ENCODE peak calls at places on chromosome 12, in six cellular contexts. H is testis, G is heart right ventricle, D is IMR-90, X is GM06990, N is RWPE2. L is an unnamed sample. For H3K36me3 and H3K27me3, the result is how much of the 10 kb centered on the place peaks cover.

GRCh38 chr12:97127061-97127460 is 220.0 kb downstream of the NEDD1 start:
- DNase-seq in N (no peak), X (no peak), D (no peak), G (no peak), H (no peak), L (no peak)

GRCh38 chr12:21527451-21528180 is 1.5 kb downstream of the SPX start:
- DNase-seq in G (peak), X (peak), H (peak), D (peak), N (peak), L (peak)

GRCh38 chr12:20549115-20549719 is 145.9 kb upstream of the SLCO1C1 start:
- DNase-seq in N (no peak), G (peak), D (peak), X (no peak), H (peak), L (no peak)

GRCh38 chr12:2401040-2401439 is 348.3 kb downstream of the CACNA1C start:
- DNase-seq in D (no peak), H (no peak), X (no peak), G (no peak), N (peak), L (no peak)

GRCh38 chr12:124397807-124398577 is 103.1 kb downstream of the RFLNA start:
- DNase-seq in D (peak), N (no peak), H (no peak), G (no peak), X (no peak), L (peak)

GRCh38 chr12:70236990-70237389 is 6.2 kb upstream of the CNOT2 start:
- DNase-seq in N (no peak), H (no peak), D (no peak), X (no peak), G (no peak), L (no peak)

GRCh38 chr12:84986586-84986985 is 49.5 kb downstream of the TSPAN19 start:
- DNase-seq in N (no peak), X (no peak), H (no peak), D (peak), G (no peak), L (no peak)

GRCh38 chr12:124625867-124626675 is 58.7 kb upstream of the NCOR2 start:
- DNase-seq in G (peak), X (no peak), N (peak), H (peak), D (peak), L (peak)

GRCh38 chr12:38905480-38906351 is at the start of gene CPNE8:
- DNase-seq in N (peak), H (peak), X (peak), D (no peak), G (peak), L (peak)

GRCh38 chr12:133026996-133027395 is 10.3 kb upstream of the ZNF84 start:
- DNase-seq in D (no peak), N (no peak), H (no peak), G (no peak), X (no peak), L (no peak)

GRCh38 chr12:105922670-105923102 is 216.1 kb downstream of the NUAK1 start:
- DNase-seq in G (no peak), H (no peak), X (no peak), N (no peak), D (peak), L (no peak)

GRCh38 chr12:94609917-94610443 is 40.4 kb downstream of the TMCC3 start:
- DNase-seq in H (no peak), X (no peak), N (no peak), G (no peak), D (no peak), L (no peak)

GRCh38 chr12:120771097-120771496 is 45.5 kb downstream of the ACADS start:
- DNase-seq in G (no peak), N (no peak), X (no peak), D (no peak), H (no peak), L (no peak)

GRCh38 chr12:71746983-71747611 is 7.6 kb upstream of the RAB21 start:
- DNase-seq in X (peak), H (peak), N (no peak), G (peak), D (peak), L (peak)

GRCh38 chr12:6464531-6464930 is 5.9 kb downstream of the VAMP1 start:
- DNase-seq in D (no peak), N (no peak), G (no peak), X (no peak), H (no peak), L (no peak)

GRCh38 chr12:83313827-83314226 is 627.1 kb downstream of the TMTC2 start:
- DNase-seq in D (no peak), G (no peak), X (no peak), N (no peak), H (no peak), L (no peak)

GRCh38 chr12:130945793-130946492 is 7.8 kb upstream of the ADGRD1 start:
- DNase-seq in N (no peak), D (no peak), X (no peak), G (no peak), H (peak), L (no peak)

GRCh38 chr12:54292931-54293241 is 7.9 kb downstream of the NFE2 start:
- DNase-seq in D (no peak), G (no peak), N (no peak), X (no peak), H (no peak), L (no peak)

GRCh38 chr12:125193798-125194562 is 128.7 kb downstream of the AACS start:
- DNase-seq in D (peak), H (no peak), X (no peak), G (no peak), N (no peak), L (no peak)

GRCh38 chr12:121932176-121932536 is 13.8 kb downstream of the CFAP251 start:
- DNase-seq in X (no peak), H (no peak), G (no peak), N (no peak), D (no peak), L (no peak)

GRCh38 chr12:5201554-5202243 is 158.0 kb downstream of the KCNA5 start:
- DNase-seq in N (no peak), G (peak), D (peak), H (no peak), X (no peak), L (peak)

GRCh38 chr12:48787791-48788521 is 933 bp downstream of the ADCY6 start:
- DNase-seq in D (no peak), H (no peak), N (no peak), X (no peak), G (no peak), L (no peak)

GRCh38 chr12:19236656-19237055 is 107.1 kb downstream of the PLEKHA5 start:
- DNase-seq in D (peak), G (peak), H (no peak), N (no peak), X (no peak), L (no peak)

GRCh38 chr12:62934799-62935674 is at the start of gene PPM1H:
- DNase-seq in H (peak), N (peak), D (peak), X (peak), G (peak), L (peak)

GRCh38 chr12:15114501-15114900 is 106.7 kb downstream of the RERG start:
- DNase-seq in D (no peak), H (no peak), G (no peak), X (no peak), N (no peak), L (no peak)

GRCh38 chr12:12546314-12546772 is 16.3 kb downstream of the DUSP16 start:
- DNase-seq in D (peak), G (no peak), H (no peak), N (no peak), X (no peak), L (no peak)

GRCh38 chr12:77469614-77470333 is 360.9 kb upstream of the NAV3 start:
- DNase-seq in X (no peak), D (no peak), G (no peak), H (no peak), N (no peak), L (no peak)

DNA sequence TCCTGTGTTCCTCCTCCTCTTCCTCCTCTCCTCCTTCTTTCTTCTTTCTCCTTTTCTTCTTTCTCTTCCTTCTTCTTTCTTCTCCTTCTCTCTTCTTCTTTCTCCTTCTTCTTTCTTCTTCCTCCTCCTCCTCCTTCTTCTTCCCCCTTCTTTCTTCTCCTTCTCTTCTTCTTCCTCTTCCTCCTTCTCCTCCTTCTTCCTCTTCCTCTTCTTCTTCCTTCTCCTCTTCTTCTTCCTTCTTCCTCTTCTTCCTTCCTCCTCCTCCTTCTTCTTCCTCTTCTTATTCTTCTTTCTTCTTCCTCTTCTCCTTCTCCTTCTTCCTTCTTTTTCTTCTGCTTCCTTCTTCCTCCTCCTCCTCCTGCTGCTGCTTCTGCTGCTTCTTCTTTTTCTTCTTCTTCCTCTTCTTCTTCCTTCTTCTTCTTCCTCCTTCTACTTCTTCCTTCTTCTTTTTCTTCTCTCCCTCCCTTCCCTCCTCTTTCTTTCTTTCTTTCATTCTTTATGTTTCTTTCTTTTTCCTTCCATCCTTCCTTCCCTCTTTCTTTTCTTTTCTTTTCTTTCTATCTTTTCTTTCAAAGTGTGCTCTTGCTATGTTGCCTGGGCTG is 19.0 kb downstream of the C12orf71 start:
- DNase-seq in G (no peak), N (no peak), X (no peak), H (no peak), D (no peak), L (no peak)
- TF ChIP-seq CTCF in G (no peak), N (no peak), X (no peak), H (no peak), D (no peak), L (no peak)

GRCh38 chr12:28176295-28176694 is 14.0 kb upstream of the CCDC91 start:
- DNase-seq in N (no peak), X (no peak), G (no peak), H (no peak), D (no peak), L (no peak)

GRCh38 chr12:28178775-28179174 is 11.5 kb upstream of the CCDC91 start:
- DNase-seq in X (no peak), H (no peak), N (no peak), G (no peak), D (no peak), L (no peak)

GRCh38 chr12:28175098-28175589 is 15.1 kb upstream of the CCDC91 start:
- DNase-seq in D (no peak), H (no peak), N (no peak), G (no peak), X (no peak), L (no peak)

GRCh38 chr12:28177461-28177860 is 12.8 kb upstream of the CCDC91 start:
- DNase-seq in G (no peak), X (no peak), N (no peak), H (no peak), D (no peak), L (no peak)

DNA sequence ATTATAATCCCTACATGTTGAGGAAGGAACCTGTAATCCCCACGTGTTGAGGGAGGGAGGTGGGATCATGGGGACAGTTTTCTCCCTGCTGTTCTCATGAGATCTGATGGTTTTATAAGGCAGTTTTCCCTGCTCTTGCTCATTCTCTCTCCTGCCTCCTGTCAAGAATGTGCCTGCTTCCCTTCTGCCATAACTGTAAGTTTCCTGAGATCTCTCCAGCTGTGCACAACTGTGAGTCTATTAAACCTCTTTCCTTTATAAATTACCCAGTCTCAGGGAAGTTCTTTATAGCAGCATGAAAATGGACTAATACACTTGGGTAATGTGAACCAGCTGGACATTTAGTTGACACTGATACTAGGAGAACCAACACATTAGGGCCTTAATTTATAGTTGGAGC is 12.4 kb upstream of the CCDC91 start:
- DNase-seq in D (no peak), X (no peak), G (no peak), H (no peak), N (no peak), L (no peak)
- H3K36me3 ChIP-seq in D (under half), X (under half), G (under half), H (under half), N (under half), L (under half)

DNA sequence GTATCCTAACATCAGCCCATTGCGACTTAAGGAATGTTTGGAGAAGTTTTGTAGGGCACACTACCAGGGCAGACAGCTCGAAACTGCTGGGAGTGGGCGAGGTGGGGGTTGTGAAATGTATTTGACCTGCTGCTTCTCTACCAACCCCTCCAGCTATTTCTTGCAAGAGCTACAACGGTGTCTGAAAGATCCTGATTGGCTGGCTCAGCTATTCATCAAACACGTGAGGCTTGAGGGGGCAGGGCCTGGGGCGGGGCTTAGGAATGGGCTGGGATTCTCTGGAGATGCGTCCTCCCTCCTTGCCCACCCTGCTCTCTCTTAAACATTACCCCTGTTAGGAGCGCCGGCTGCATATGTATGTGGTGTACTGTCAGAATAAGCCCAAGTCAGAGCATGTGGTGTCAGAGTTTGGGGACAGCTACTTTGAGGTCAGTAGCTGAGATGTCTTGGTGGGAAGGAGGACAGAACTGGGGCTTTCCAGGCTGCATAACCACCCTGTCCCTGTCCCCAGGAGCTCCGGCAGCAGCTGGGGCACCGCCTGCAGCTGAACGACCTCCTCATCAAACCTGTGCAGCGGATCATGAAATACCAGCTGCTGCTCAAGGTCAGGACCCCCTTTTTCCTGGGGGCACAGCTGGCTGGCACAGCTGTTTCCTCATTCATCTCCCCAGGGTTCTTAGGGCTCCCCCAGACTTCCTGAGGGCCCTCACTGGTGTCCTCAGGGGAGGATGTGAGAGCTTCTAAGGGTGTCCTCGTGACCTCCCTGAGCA is 3.1 kb downstream of the ARHGEF25 start:
- DNase-seq in D (peak), H (peak), N (no peak), G (peak), X (peak), L (no peak)
- H3K27me3 ChIP-seq in D (under half), H (under half), N (under half), G (half or more), X (under half), L (under half)

GRCh38 chr12:117212563-117213190 is 22.4 kb upstream of the FBXO21 start:
- DNase-seq in G (peak), X (no peak), N (no peak), H (peak), D (peak), L (peak)
- TF ChIP-seq CTCF in G (peak), X (peak), N (peak), H (peak), D (peak), L (peak)